ENCODE peak calls at places on chromosomes 13 and 19, in four cellular contexts. A is coronary artery, C is lung, P is left ventricle myocardium inferior. B is an unnamed sample.

GRCh38 chr13:35693142-35693784 is 216.8 kb upstream of the MAB21L1 start:
- DNase-seq in A (no peak), C (no peak), P (no peak), B (no peak)

GRCh38 chr13:43316997-43317396 is 293.6 kb downstream of the DNAJC15 start:
- DNase-seq in A (no peak), C (no peak), P (no peak), B (peak)

GRCh38 chr19:18167975-18168645 is 5.5 kb upstream of the IFI30 start:
- DNase-seq in A (no peak), C (no peak), P (peak), B (no peak)

GRCh38 chr19:5960005-5961001 is 17.6 kb downstream of the RANBP3 start:
- DNase-seq in A (no peak), C (no peak), P (peak), B (no peak)

GRCh38 chr13:67367385-67367784 is 137.2 kb upstream of the PCDH9 start:
- DNase-seq in A (no peak), C (no peak), P (no peak), B (no peak)

GRCh38 chr13:113400621-113401451 is 36.9 kb upstream of the GRTP1 start:
- DNase-seq in A (peak), C (no peak), P (peak), B (no peak)

GRCh38 chr13:91046715-91047327 is 300.7 kb upstream of the MIR17HG start:
- DNase-seq in A (no peak), C (no peak), P (no peak), B (no peak)

GRCh38 chr19:56084835-56085536 is 36.1 kb downstream of the ZNF787 start:
- DNase-seq in A (no peak), C (no peak), P (no peak), B (no peak)

GRCh38 chr13:93023929-93024328 is 202.7 kb upstream of the GPC6 start:
- DNase-seq in A (no peak), C (no peak), P (no peak), B (no peak)

GRCh38 chr13:75876371-75877050 is 240.4 kb downstream of the LMO7 start:
- DNase-seq in A (no peak), C (peak), P (peak), B (no peak)

GRCh38 chr13:71828117-71828516 is 38.9 kb downstream of the DACH1 start:
- DNase-seq in A (no peak), C (no peak), P (no peak), B (no peak)

GRCh38 chr13:77028202-77028601 is 1.2 kb upstream of the FBXL3 start:
- DNase-seq in A (no peak), C (no peak), P (no peak), B (no peak)

DNA sequence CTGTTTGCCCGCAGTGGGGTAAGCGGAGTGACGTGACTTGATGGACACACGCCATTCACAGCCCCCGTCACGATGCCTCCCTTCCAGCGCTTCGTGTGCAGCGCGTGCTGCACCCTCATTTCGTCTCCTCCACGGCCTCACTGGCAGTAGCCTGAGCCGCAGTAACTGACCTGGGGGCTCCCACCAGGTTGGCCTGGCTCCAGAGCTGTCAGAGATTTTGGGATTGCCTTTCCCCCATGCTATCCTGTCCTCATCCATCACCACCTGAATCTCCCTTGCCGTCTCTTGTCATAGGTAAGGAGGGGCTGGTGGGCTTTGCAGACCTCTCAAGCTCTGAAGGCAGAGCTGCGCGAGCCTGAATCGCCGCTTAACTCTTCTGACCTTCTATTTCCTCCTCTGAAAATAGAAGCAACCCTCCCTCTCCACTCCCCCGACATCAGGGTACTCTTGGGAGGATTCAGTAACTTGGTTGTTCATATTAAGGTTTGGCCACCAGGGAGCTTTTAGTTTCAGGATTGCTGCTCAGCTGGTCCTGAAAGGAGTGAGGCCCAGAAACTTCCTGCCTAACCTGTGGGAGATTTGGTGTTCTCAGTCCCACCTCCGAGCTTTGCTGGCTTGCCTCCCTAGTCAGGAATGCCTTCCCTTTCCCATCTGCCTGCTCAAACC is 27.9 kb downstream of the SIGLEC5 start:
- DNase-seq in A (no peak), C (no peak), P (no peak), B (peak)
- TF ChIP-seq CTCF in A (no peak), C (no peak), P (no peak), B (no peak)

DNA sequence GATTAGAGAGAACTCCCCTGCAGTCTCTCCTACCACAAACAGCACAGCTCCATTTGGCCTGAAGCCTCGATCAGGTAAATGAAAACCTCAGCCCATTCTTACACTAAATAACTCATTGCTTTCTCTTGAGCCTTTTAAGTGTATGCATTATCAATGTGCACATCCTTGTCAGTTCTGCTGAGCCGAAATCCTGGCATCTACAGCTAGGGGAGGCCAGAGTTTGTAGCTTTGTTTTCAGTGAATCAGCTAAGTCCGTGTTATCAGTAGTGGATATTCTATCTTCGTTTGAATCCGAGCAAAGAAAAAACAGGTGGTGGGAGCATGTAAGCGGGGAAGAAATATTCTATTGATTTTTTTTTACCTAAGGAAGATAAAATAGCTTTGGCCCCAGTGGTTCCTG is 84.4 kb downstream of the ESD start:
- DNase-seq in A (no peak), C (no peak), P (no peak), B (no peak)
- TF ChIP-seq CTCF in A (no peak), C (no peak), P (no peak), B (no peak)

GRCh38 chr19:11017275-11018035 is 56.6 kb downstream of the SMARCA4 start:
- DNase-seq in A (no peak), C (no peak), P (no peak), B (no peak)

GRCh38 chr19:11016591-11016990 is 55.8 kb downstream of the SMARCA4 start:
- DNase-seq in A (no peak), C (no peak), P (no peak), B (no peak)

GRCh38 chr19:11013771-11014170 is 52.9 kb downstream of the SMARCA4 start:
- DNase-seq in A (no peak), C (no peak), P (no peak), B (no peak)

GRCh38 chr19:11012507-11012906 is 51.7 kb downstream of the SMARCA4 start:
- DNase-seq in A (no peak), C (no peak), P (no peak), B (no peak)

GRCh38 chr19:11014403-11014911 is 53.6 kb downstream of the SMARCA4 start:
- DNase-seq in A (no peak), C (no peak), P (no peak), B (no peak)
- TF ChIP-seq CTCF in A (no peak), C (no peak), P (no peak), B (no peak)

GRCh38 chr13:109803822-109804221 is 17.4 kb upstream of the IRS2 start:
- DNase-seq in A (no peak), C (no peak), P (no peak), B (no peak)
- TF ChIP-seq CTCF in A (no peak), C (no peak), P (no peak), B (no peak)

GRCh38 chr19:32318884-32319520 is 26.4 kb upstream of the ZNF507 start:
- DNase-seq in A (no peak), C (no peak), P (no peak), B (peak)
- TF ChIP-seq CTCF in A (no peak), C (no peak), P (peak), B (no peak)

B was measured in osteocyte.